ENCODE peak calls at places on chromosomes 6 and 20, in nine cellular contexts. U, Y, Q, A, O, B, K, N and Z are unnamed samples. For H3K36me3, the result is how much of the 10 kb centered on the place peaks cover.

GRCh38 chr20:20759132-20759531 is 46.7 kb upstream of the RALGAPA2 start:
- DNase-seq in U (no peak), Y (no peak), Q (no peak), A (no peak), O (no peak), B (no peak), K (no peak), N (no peak), Z (no peak)

GRCh38 chr6:99073223-99073622 is 125.5 kb upstream of the FBXL4 start:
- DNase-seq in U (no peak), Y (no peak), Q (no peak), A (no peak), O (no peak), B (no peak), K (no peak), N (no peak), Z (no peak)

GRCh38 chr6:169843991-169844390 is 92.6 kb downstream of the ERMARD start:
- DNase-seq in U (no peak), Y (no peak), Q (no peak), A (no peak), O (no peak), B (no peak), K (no peak), N (no peak), Z (no peak)

GRCh38 chr6:143696327-143697000 is 18.7 kb downstream of the PHACTR2 start:
- DNase-seq in U (no peak), Y (no peak), Q (no peak), A (no peak), O (no peak), B (no peak), K (no peak), N (no peak), Z (no peak)

GRCh38 chr20:15584507-15584906 is 988.7 kb downstream of the KIF16B start:
- DNase-seq in U (no peak), Y (no peak), Q (no peak), A (no peak), O (no peak), B (no peak), K (no peak), N (no peak), Z (no peak)

GRCh38 chr6:100353276-100354015 is 111.3 kb downstream of the SIM1 start:
- DNase-seq in U (no peak), Y (no peak), Q (no peak), A (no peak), O (no peak), B (peak), K (no peak), N (no peak), Z (no peak)

GRCh38 chr6:14144678-14145113 is 27.1 kb downstream of the CD83 start:
- DNase-seq in U (peak), Y (no peak), Q (peak), A (peak), O (peak), B (peak), K (peak), N (no peak), Z (peak)

GRCh38 chr20:7858851-7859250 is 81.4 kb downstream of the HAO1 start:
- DNase-seq in U (no peak), Y (no peak), Q (no peak), A (no peak), O (no peak), B (no peak), K (no peak), N (no peak), Z (no peak)

GRCh38 chr6:11414564-11414963 is 123.0 kb upstream of the TMEM170B start:
- DNase-seq in U (no peak), Y (no peak), Q (no peak), A (no peak), O (no peak), B (no peak), K (no peak), N (no peak), Z (no peak)

GRCh38 chr20:38186788-38187221 is 21.7 kb upstream of the TGM2 start:
- DNase-seq in U (no peak), Y (no peak), Q (no peak), A (no peak), O (no peak), B (no peak), K (no peak), N (no peak), Z (no peak)

GRCh38 chr20:34538671-34539123 is 19.8 kb upstream of the MAP1LC3A start:
- DNase-seq in U (peak), Y (no peak), Q (peak), A (peak), O (peak), B (peak), K (peak), N (no peak), Z (peak)

GRCh38 chr6:49423817-49424216 is 39.2 kb downstream of the MMUT start:
- DNase-seq in U (no peak), Y (no peak), Q (no peak), A (no peak), O (no peak), B (no peak), K (no peak), N (no peak), Z (no peak)

GRCh38 chr6:32826996-32827395 is 10.2 kb upstream of the HLA-DOB start:
- DNase-seq in U (no peak), Y (no peak), Q (no peak), A (no peak), O (no peak), B (no peak), K (no peak), N (no peak), Z (no peak)

GRCh38 chr6:86079938-86080337 is 437.3 kb upstream of the SYNCRIP start:
- DNase-seq in U (no peak), Y (no peak), Q (no peak), A (no peak), O (no peak), B (no peak), K (no peak), N (no peak), Z (no peak)

GRCh38 chr20:4817230-4817671 is 95.5 kb downstream of the PRND start:
- DNase-seq in U (no peak), Y (no peak), Q (no peak), A (no peak), O (no peak), B (no peak), K (no peak), N (no peak), Z (no peak)

GRCh38 chr20:36273414-36274247 is 32.5 kb upstream of the DLGAP4 start:
- DNase-seq in U (peak), Y (no peak), Q (no peak), A (no peak), O (no peak), B (peak), K (no peak), N (no peak), Z (no peak)

GRCh38 chr6:8172510-8172909 is 70.2 kb upstream of the EEF1E1 start:
- DNase-seq in U (no peak), Y (no peak), Q (no peak), A (no peak), O (no peak), B (no peak), K (no peak), N (no peak), Z (no peak)

GRCh38 chr6:4942673-4943009 is 61.2 kb downstream of the RPP40 start:
- DNase-seq in U (no peak), Y (no peak), Q (no peak), A (no peak), O (no peak), B (no peak), K (no peak), N (no peak), Z (no peak)
- H3K36me3 ChIP-seq in U (under half), Y (under half), Q (under half), A (under half), O (under half), B (under half), K (under half), N (under half), Z (under half)

DNA sequence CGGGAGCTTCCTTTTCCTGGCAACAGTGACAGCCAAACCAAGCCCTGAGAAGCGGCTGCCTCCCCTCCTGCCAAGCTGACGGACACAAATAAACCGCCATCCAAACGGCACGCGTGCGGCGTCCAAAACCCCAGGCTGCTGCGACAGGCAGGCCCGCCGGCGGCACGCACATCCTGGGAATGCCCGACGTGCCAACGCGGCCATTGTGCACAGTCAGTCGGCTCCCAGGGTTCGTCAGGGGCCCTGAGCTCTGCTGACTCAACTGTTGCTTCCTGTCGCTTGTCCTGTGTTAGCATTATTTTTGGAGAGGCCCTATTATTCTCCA is 6.8 kb downstream of the JAG1 start:
- DNase-seq in U (peak), Y (no peak), Q (no peak), A (peak), O (no peak), B (no peak), K (peak), N (no peak), Z (no peak)
- H3K4me3 ChIP-seq in U (peak), Y (peak), Q (no peak), A (no peak), O (peak), B (no peak), K (peak), N (peak), Z (no peak)

DNA sequence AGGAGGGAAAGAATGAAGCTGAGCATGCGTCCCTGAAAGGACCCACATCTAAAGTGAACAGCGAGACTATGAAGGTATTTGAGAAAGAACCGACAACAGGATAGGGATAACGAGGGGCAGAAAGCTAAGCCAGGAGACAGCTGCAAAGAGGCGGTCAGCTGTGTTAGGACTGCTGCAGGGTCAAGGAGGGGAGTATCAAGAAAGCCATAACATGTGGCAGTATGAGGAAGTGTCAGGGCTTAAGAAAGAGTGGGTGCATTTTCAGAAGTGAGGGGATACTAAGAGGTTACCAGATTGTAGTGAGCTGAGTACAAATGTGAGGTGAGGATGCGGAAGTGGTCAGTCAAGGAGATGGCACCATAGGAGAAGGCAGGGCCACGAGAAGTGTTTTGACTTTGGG is 21.2 kb downstream of the MYLIP start:
- DNase-seq in U (no peak), Y (no peak), Q (no peak), A (no peak), O (no peak), B (no peak), K (no peak), N (no peak), Z (no peak)
- H3K36me3 ChIP-seq in U (half or more), Y (under half), Q (under half), A (under half), O (half or more), B (under half), K (half or more), N (half or more), Z (under half)

GRCh38 chr20:44748005-44748370 is 2.3 kb downstream of the KCNK15 start:
- DNase-seq in U (peak), Y (no peak), Q (peak), A (no peak), O (no peak), B (no peak), K (no peak), N (no peak), Z (no peak)
- H3K4me3 ChIP-seq in U (no peak), Y (no peak), Q (no peak), A (no peak), O (no peak), B (no peak), K (no peak), N (no peak), Z (no peak)

GRCh38 chr20:43248341-43248740 is 58.6 kb upstream of the PTPRT start:
- DNase-seq in U (no peak), Y (no peak), Q (no peak), A (no peak), O (no peak), B (no peak), K (no peak), N (no peak), Z (no peak)
- H3K36me3 ChIP-seq in U (under half), Y (under half), Q (under half), A (under half), O (under half), B (under half), K (under half), N (under half), Z (under half)